ENCODE peak calls at places on chromosomes 6 and 20, in seven cellular contexts. One of them, this sample, is unnamed.

GRCh38 chr6:118890997-118891790 is 2.8 kb upstream of the ASF1A start:
- DNase-seq in neural progenitor cell: no peak
- DNase-seq in heart left ventricle: no peak
- DNase-seq in H7: no peak
- DNase-seq in mesendoderm: no peak
- DNase-seq in cardiac muscle cell: no peak
- DNase-seq in CD8-positive, alpha-beta T cell: no peak
- DNase-seq in this sample: peak; percentile 90

GRCh38 chr6:35181933-35182612 is 31.7 kb upstream of the SCUBE3 start:
- DNase-seq in neural progenitor cell: peak; percentile 32
- DNase-seq in heart left ventricle: no peak
- DNase-seq in H7: peak; percentile 86
- DNase-seq in mesendoderm: peak; percentile 52
- DNase-seq in cardiac muscle cell: no peak
- DNase-seq in CD8-positive, alpha-beta T cell: no peak
- DNase-seq in this sample: peak; percentile 60

GRCh38 chr6:140816696-140817095 is 1316.0 kb upstream of the GJE1 start:
- DNase-seq in neural progenitor cell: no peak
- DNase-seq in heart left ventricle: no peak
- DNase-seq in H7: no peak
- DNase-seq in mesendoderm: peak; percentile 22
- DNase-seq in cardiac muscle cell: no peak
- DNase-seq in CD8-positive, alpha-beta T cell: no peak
- DNase-seq in this sample: no peak

GRCh38 chr6:142746524-142746923 is 198.5 kb downstream of the HIVEP2 start:
- DNase-seq in neural progenitor cell: peak; percentile 71
- DNase-seq in heart left ventricle: no peak
- DNase-seq in H7: peak; percentile 53
- DNase-seq in mesendoderm: peak; percentile 76
- DNase-seq in cardiac muscle cell: peak; percentile 77
- DNase-seq in CD8-positive, alpha-beta T cell: peak; percentile 30
- DNase-seq in this sample: peak; percentile 65

GRCh38 chr6:41696788-41697187 is 38.6 kb downstream of the TFEB start:
- DNase-seq in neural progenitor cell: no peak
- DNase-seq in heart left ventricle: no peak
- DNase-seq in H7: no peak
- DNase-seq in mesendoderm: no peak
- DNase-seq in cardiac muscle cell: no peak
- DNase-seq in CD8-positive, alpha-beta T cell: no peak
- DNase-seq in this sample: no peak

GRCh38 chr20:63963784-63964301 is 5.9 kb downstream of the ZNF512B start:
- DNase-seq in neural progenitor cell: no peak
- DNase-seq in heart left ventricle: no peak
- DNase-seq in H7: no peak
- DNase-seq in mesendoderm: no peak
- DNase-seq in cardiac muscle cell: no peak
- DNase-seq in CD8-positive, alpha-beta T cell: no peak
- DNase-seq in this sample: no peak

GRCh38 chr6:15800821-15801617 is 138.2 kb upstream of the DTNBP1 start:
- DNase-seq in neural progenitor cell: no peak
- DNase-seq in heart left ventricle: no peak
- DNase-seq in H7: no peak
- DNase-seq in mesendoderm: no peak
- DNase-seq in cardiac muscle cell: no peak
- DNase-seq in CD8-positive, alpha-beta T cell: no peak
- DNase-seq in this sample: no peak

GRCh38 chr6:109349419-109349987 is 32.8 kb downstream of the CD164 start:
- DNase-seq in neural progenitor cell: no peak
- DNase-seq in heart left ventricle: no peak
- DNase-seq in H7: no peak
- DNase-seq in mesendoderm: no peak
- DNase-seq in cardiac muscle cell: peak; percentile 26
- DNase-seq in CD8-positive, alpha-beta T cell: no peak
- DNase-seq in this sample: no peak

GRCh38 chr20:49486064-49486463 is 3.6 kb upstream of the KCNB1 start:
- DNase-seq in neural progenitor cell: no peak
- DNase-seq in heart left ventricle: no peak
- DNase-seq in H7: no peak
- DNase-seq in mesendoderm: no peak
- DNase-seq in cardiac muscle cell: no peak
- DNase-seq in CD8-positive, alpha-beta T cell: no peak
- DNase-seq in this sample: no peak

GRCh38 chr20:49485563-49485962 is 3.1 kb upstream of the KCNB1 start:
- DNase-seq in neural progenitor cell: no peak
- DNase-seq in heart left ventricle: no peak
- DNase-seq in H7: no peak
- DNase-seq in mesendoderm: no peak
- DNase-seq in cardiac muscle cell: no peak
- DNase-seq in CD8-positive, alpha-beta T cell: no peak
- DNase-seq in this sample: no peak

GRCh38 chr20:49483706-49484101 is 1.2 kb upstream of the KCNB1 start:
- DNase-seq in neural progenitor cell: peak; percentile 56
- DNase-seq in heart left ventricle: no peak
- DNase-seq in H7: no peak
- DNase-seq in mesendoderm: no peak
- DNase-seq in cardiac muscle cell: no peak
- DNase-seq in CD8-positive, alpha-beta T cell: no peak
- DNase-seq in this sample: no peak

GRCh38 chr20:49483018-49483705 is 694 bp upstream of the KCNB1 start:
- DNase-seq in neural progenitor cell: peak; percentile 69
- DNase-seq in heart left ventricle: no peak
- DNase-seq in H7: peak; percentile 87
- DNase-seq in mesendoderm: peak; percentile 43
- DNase-seq in cardiac muscle cell: no peak
- DNase-seq in CD8-positive, alpha-beta T cell: no peak
- DNase-seq in this sample: no peak

GRCh38 chr20:49484180-49485140 is 2.0 kb upstream of the KCNB1 start:
- DNase-seq in neural progenitor cell: peak; percentile 96
- DNase-seq in heart left ventricle: peak; percentile 75
- DNase-seq in H7: peak; percentile 94
- DNase-seq in mesendoderm: peak; percentile 94
- DNase-seq in cardiac muscle cell: peak; percentile 90
- DNase-seq in CD8-positive, alpha-beta T cell: peak; percentile 46
- DNase-seq in this sample: no peak
- H3K27me3 ChIP-seq in neural progenitor cell: peaks cover 77% of the 10 kb centered on the region
- H3K27me3 ChIP-seq in heart left ventricle: no peaks in the 10 kb centered on the region
- H3K27me3 ChIP-seq in H7: peaks cover 16% of the 10 kb centered on the region
- H3K27me3 ChIP-seq in mesendoderm: peaks cover 3% of the 10 kb centered on the region
- H3K27me3 ChIP-seq in cardiac muscle cell: peaks cover 59% of the 10 kb centered on the region
- H3K27me3 ChIP-seq in CD8-positive, alpha-beta T cell: peaks cover 9% of the 10 kb centered on the region
- H3K27me3 ChIP-seq in this sample: no peaks in the 10 kb centered on the region

GRCh38 chr20:263701-264100 is 6.2 kb downstream of the DEFB132 start:
- DNase-seq in neural progenitor cell: no peak
- DNase-seq in heart left ventricle: no peak
- DNase-seq in H7: no peak
- DNase-seq in mesendoderm: no peak
- DNase-seq in cardiac muscle cell: no peak
- DNase-seq in CD8-positive, alpha-beta T cell: no peak
- DNase-seq in this sample: no peak
- H3K27me3 ChIP-seq in neural progenitor cell: peaks cover 79% of the 10 kb centered on the region
- H3K27me3 ChIP-seq in heart left ventricle: no peaks in the 10 kb centered on the region
- H3K27me3 ChIP-seq in H7: peaks cover 41% of the 10 kb centered on the region
- H3K27me3 ChIP-seq in mesendoderm: no peaks in the 10 kb centered on the region
- H3K27me3 ChIP-seq in cardiac muscle cell: peaks cover 47% of the 10 kb centered on the region
- H3K27me3 ChIP-seq in CD8-positive, alpha-beta T cell: no peaks in the 10 kb centered on the region
- H3K27me3 ChIP-seq in this sample: no peaks in the 10 kb centered on the region

GRCh38 chr6:33589366-33589722 is 9.3 kb upstream of the BAK1 start:
- DNase-seq in neural progenitor cell: no peak
- DNase-seq in heart left ventricle: no peak
- DNase-seq in H7: no peak
- DNase-seq in mesendoderm: no peak
- DNase-seq in cardiac muscle cell: no peak
- DNase-seq in CD8-positive, alpha-beta T cell: no peak
- DNase-seq in this sample: no peak
- H3K27me3 ChIP-seq in neural progenitor cell: peaks cover 17% of the 10 kb centered on the region
- H3K27me3 ChIP-seq in heart left ventricle: no peaks in the 10 kb centered on the region
- H3K27me3 ChIP-seq in H7: no peaks in the 10 kb centered on the region
- H3K27me3 ChIP-seq in mesendoderm: no peaks in the 10 kb centered on the region
- H3K27me3 ChIP-seq in cardiac muscle cell: peaks cover 7% of the 10 kb centered on the region
- H3K27me3 ChIP-seq in CD8-positive, alpha-beta T cell: no peaks in the 10 kb centered on the region
- H3K27me3 ChIP-seq in this sample: no peaks in the 10 kb centered on the region

DNA sequence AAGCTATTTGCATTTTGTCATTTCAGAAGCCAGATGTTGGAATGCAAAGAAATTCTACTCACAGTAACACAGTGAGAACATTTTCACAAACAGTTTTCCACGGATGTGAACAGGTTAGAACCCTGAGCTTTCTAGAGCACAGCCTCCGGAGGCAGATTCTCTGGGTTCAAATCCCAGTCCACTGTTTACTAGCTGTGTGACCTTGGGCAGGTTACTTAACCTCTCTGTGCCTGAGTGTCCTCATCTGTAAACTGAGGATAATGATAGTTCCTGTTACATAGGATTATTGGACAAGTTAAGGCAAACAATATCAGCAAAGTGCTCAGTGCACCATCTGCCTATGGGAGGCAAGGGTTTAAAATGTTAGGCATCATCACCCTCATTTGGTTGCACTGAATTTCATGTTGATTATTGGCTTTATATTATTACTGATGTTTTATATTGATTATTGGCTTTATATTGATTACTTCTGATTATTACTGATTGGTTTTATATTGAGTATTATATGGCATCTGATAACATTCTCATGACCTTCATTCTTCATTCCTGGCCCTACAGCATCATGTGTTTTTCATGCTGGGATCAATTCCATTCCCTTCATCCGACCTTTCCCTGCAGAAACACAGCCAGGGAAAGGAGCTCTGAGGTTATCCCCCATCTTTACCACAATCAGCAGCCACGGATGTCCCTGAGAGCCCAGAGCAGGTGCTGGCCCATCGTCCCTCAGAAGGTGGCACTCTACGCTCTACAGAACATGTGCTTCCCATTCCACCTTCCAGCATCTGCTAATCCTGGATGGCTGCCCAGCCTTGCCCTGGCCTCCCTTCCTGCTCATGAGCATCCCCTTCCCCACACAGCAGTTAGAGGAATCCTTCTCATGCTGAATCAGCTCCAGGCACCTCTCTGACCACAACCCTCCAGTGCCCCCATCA is 283.1 kb downstream of the PREX1 start:
- DNase-seq in neural progenitor cell: no peak
- DNase-seq in heart left ventricle: no peak
- DNase-seq in H7: peak; percentile 47
- DNase-seq in mesendoderm: peak; percentile 42
- DNase-seq in cardiac muscle cell: no peak
- DNase-seq in CD8-positive, alpha-beta T cell: no peak
- DNase-seq in this sample: no peak
- H3K27me3 ChIP-seq in neural progenitor cell: no peaks in the 10 kb centered on the region
- H3K27me3 ChIP-seq in heart left ventricle: no peaks in the 10 kb centered on the region
- H3K27me3 ChIP-seq in H7: no peaks in the 10 kb centered on the region
- H3K27me3 ChIP-seq in mesendoderm: no peaks in the 10 kb centered on the region
- H3K27me3 ChIP-seq in cardiac muscle cell: no peaks in the 10 kb centered on the region
- H3K27me3 ChIP-seq in CD8-positive, alpha-beta T cell: no peaks in the 10 kb centered on the region
- H3K27me3 ChIP-seq in this sample: no peaks in the 10 kb centered on the region

GRCh38 chr20:59571591-59572314 is 32.6 kb upstream of the PHACTR3 start:
- DNase-seq in neural progenitor cell: peak; percentile 82
- DNase-seq in heart left ventricle: peak; percentile 47
- DNase-seq in H7: peak; percentile 93
- DNase-seq in mesendoderm: peak; percentile 74
- DNase-seq in cardiac muscle cell: peak; percentile 59
- DNase-seq in CD8-positive, alpha-beta T cell: peak; percentile 57
- DNase-seq in this sample: peak; percentile 65
- H3K27me3 ChIP-seq in neural progenitor cell: peaks cover 86% of the 10 kb centered on the region
- H3K27me3 ChIP-seq in heart left ventricle: peaks cover 3% of the 10 kb centered on the region
- H3K27me3 ChIP-seq in H7: peaks cover 23% of the 10 kb centered on the region
- H3K27me3 ChIP-seq in mesendoderm: peaks cover 7% of the 10 kb centered on the region
- H3K27me3 ChIP-seq in cardiac muscle cell: peaks cover 25% of the 10 kb centered on the region
- H3K27me3 ChIP-seq in CD8-positive, alpha-beta T cell: peaks cover 6% of the 10 kb centered on the region
- H3K27me3 ChIP-seq in this sample: no peaks in the 10 kb centered on the region

DNA sequence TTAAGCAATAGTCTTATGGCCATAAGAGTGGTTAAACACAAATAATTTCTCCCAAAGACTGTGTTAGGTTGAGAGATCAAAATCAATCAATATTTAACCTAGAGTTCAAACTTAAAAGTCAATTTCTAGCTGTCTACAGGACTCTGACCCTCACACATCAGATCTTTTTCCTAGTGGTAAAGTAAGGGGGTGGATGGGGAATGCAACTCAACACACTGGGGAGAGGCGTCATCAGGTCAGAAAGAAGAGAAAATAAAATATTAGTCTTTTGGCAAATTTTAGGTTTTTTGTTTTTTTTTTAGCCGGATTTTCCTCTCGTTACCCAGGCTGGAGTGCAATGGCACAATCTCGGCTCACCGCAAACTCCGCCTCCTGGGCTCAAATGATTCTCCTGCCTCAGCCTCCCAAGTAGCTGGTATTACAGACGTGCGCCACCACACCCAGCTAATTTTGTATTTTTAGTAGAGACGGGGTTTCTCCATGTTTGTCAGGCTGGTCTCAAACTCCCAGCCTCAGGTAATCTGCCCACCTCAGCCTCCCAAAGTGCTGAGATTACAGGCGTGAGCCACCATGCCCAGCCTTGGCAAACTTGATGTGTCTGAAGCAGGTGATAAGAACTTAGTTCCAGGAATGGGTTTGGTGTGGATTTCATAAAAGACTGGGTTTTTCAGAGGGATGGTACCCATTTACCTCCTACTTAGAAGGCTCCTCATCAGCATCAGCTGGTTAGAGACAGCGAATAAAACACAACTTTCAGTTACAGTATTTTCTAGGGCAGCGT is 65.9 kb downstream of the MKKS start:
- DNase-seq in neural progenitor cell: no peak
- DNase-seq in heart left ventricle: no peak
- DNase-seq in H7: no peak
- DNase-seq in mesendoderm: no peak
- DNase-seq in cardiac muscle cell: no peak
- DNase-seq in CD8-positive, alpha-beta T cell: no peak
- DNase-seq in this sample: no peak
- H3K27me3 ChIP-seq in neural progenitor cell: no peaks in the 10 kb centered on the region
- H3K27me3 ChIP-seq in heart left ventricle: no peaks in the 10 kb centered on the region
- H3K27me3 ChIP-seq in H7: no peaks in the 10 kb centered on the region
- H3K27me3 ChIP-seq in mesendoderm: no peaks in the 10 kb centered on the region
- H3K27me3 ChIP-seq in cardiac muscle cell: no peaks in the 10 kb centered on the region
- H3K27me3 ChIP-seq in CD8-positive, alpha-beta T cell: no peaks in the 10 kb centered on the region
- H3K27me3 ChIP-seq in this sample: no peaks in the 10 kb centered on the region

DNA sequence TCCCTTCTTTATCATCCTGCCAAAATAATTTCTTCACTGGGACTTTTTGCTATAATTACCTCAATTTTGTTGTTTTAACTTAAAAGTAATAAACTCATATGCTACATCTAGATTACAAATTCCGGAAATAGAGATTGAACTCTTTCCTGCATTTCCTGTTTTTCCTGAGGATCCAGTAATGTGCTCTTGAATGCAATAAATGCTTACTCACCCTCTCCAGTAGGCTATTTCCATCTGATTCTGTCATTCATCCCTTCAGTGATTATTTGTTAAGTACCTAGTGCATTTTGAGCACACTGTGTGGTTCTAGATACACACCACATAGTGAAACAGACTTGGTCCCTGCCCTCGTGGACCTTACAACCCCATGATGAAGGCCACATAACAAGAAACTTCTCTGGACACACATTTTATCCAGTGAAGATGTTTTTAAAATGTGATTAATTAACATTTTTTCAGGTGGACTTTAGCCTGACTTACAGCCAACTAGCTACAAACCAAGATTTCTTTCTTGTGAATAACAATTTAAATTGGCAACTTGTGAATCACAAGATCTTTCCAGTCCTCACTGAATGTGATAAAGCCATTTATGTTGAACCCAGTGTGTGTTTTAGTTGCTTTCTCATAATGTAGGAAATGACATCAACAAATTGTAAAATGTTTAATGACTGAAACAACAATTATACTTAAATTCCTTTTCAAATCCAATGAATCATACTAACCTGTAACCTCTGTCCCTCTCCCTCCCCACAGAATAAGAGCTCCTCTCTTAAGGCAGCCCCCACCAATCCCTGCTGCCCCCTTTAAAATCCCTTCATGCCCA is 272.3 kb downstream of the KHDC1L start:
- DNase-seq in neural progenitor cell: no peak
- DNase-seq in heart left ventricle: no peak
- DNase-seq in H7: no peak
- DNase-seq in mesendoderm: no peak
- DNase-seq in cardiac muscle cell: no peak
- DNase-seq in CD8-positive, alpha-beta T cell: no peak
- DNase-seq in this sample: no peak
- H3K27me3 ChIP-seq in neural progenitor cell: no peaks in the 10 kb centered on the region
- H3K27me3 ChIP-seq in heart left ventricle: no peaks in the 10 kb centered on the region
- H3K27me3 ChIP-seq in H7: no peaks in the 10 kb centered on the region
- H3K27me3 ChIP-seq in mesendoderm: no peaks in the 10 kb centered on the region
- H3K27me3 ChIP-seq in cardiac muscle cell: no peaks in the 10 kb centered on the region
- H3K27me3 ChIP-seq in CD8-positive, alpha-beta T cell: no peaks in the 10 kb centered on the region
- H3K27me3 ChIP-seq in this sample: no peaks in the 10 kb centered on the region